ENCODE peak calls at places on chromosomes 16 and 17, in four cellular contexts. F is endothelial cell of umbilical vein, K is gastrocnemius medialis, H is stomach. X is an unnamed sample.

GRCh38 chr17:21373034-21373433 is 3.1 kb upstream of the KCNJ12 start:
- DNase-seq in F (no peak), K (no peak), H (no peak), X (no peak)

GRCh38 chr17:49278076-49278475 is 47.5 kb upstream of the PHOSPHO1 start:
- DNase-seq in F (no peak), K (no peak), H (no peak), X (no peak)

GRCh38 chr17:3993493-3994220 is 29.4 kb upstream of the ATP2A3 start:
- DNase-seq in F (peak; percentile 43), K (no peak), H (no peak), X (no peak)

GRCh38 chr16:74735554-74735953 is 34.9 kb upstream of the MLKL start:
- DNase-seq in F (no peak), K (no peak), H (no peak), X (no peak)

GRCh38 chr16:85554114-85554790 is 58.9 kb upstream of the GSE1 start:
- DNase-seq in F (peak; percentile 45), K (peak; percentile 55), H (peak; percentile 73), X (peak; percentile 59)

GRCh38 chr16:57619606-57620315 is 8.7 kb upstream of the ADGRG1 start:
- DNase-seq in F (no peak), K (no peak), H (peak; percentile 85), X (peak; percentile 88)

GRCh38 chr17:39671651-39672521 is 3.6 kb downstream of the PNMT start:
- DNase-seq in F (peak; percentile 40), K (no peak), H (peak; percentile 57), X (no peak)

GRCh38 chr16:57617604-57618111 is 10.8 kb upstream of the ADGRG1 start:
- DNase-seq in F (no peak), K (no peak), H (peak; percentile 20), X (no peak)

GRCh38 chr16:49858200-49859129 is 2.6 kb upstream of the ZNF423 start:
- DNase-seq in F (peak; percentile 22), K (no peak), H (no peak), X (no peak)

GRCh38 chr17:39144414-39144813 is 7.0 kb downstream of the PLXDC1 start:
- DNase-seq in F (no peak), K (peak; percentile 83), H (peak; percentile 90), X (peak; percentile 84)

GRCh38 chr16:48276102-48276501 is 28.8 kb upstream of the ABCC11 start:
- DNase-seq in F (peak; percentile 86), K (no peak), H (no peak), X (no peak)

GRCh38 chr17:12627177-12627629 is 38.5 kb upstream of the MYOCD start:
- DNase-seq in F (no peak), K (no peak), H (peak; percentile 45), X (no peak)

GRCh38 chr16:75116081-75116910 is at the start of gene LDHD:
- DNase-seq in F (peak; percentile 37), K (peak; percentile 89), H (peak; percentile 94), X (peak; percentile 70)

GRCh38 chr17:79624658-79625478 is 14.0 kb upstream of the RBFOX3 start:
- DNase-seq in F (no peak), K (no peak), H (no peak), X (peak; percentile 45)

GRCh38 chr17:83202002-83203000 is 122.9 kb downstream of the METRNL start:
- DNase-seq in F (no peak), K (peak; percentile 1), H (peak; percentile 25), X (no peak)

GRCh38 chr17:2214047-2214717 is 89.4 kb downstream of the SMG6 start:
- DNase-seq in F (peak; percentile 68), K (peak; percentile 78), H (no peak), X (no peak)

GRCh38 chr16:78505544-78506371 is 406.3 kb downstream of the WWOX start:
- DNase-seq in F (no peak), K (peak; percentile 35), H (peak; percentile 33), X (peak; percentile 62)

GRCh38 chr16:83926726-83927397 is 26.2 kb upstream of the OSGIN1 start:
- DNase-seq in F (peak; percentile 54), K (peak; percentile 42), H (peak; percentile 85), X (peak; percentile 90)

GRCh38 chr17:8913879-8914278 is 46.4 kb upstream of the PIK3R6 start:
- DNase-seq in F (no peak), K (no peak), H (no peak), X (no peak)

GRCh38 chr16:73058616-73059409 is 10.9 kb upstream of the ZFHX3 start:
- DNase-seq in F (peak; percentile 61), K (no peak), H (peak; percentile 43), X (no peak)

GRCh38 chr17:48261297-48261880 is 153.8 kb downstream of the SNX11 start:
- DNase-seq in F (no peak), K (no peak), H (no peak), X (no peak)

GRCh38 chr17:72901657-72902056 is 190.8 kb downstream of the SLC39A11 start:
- DNase-seq in F (peak; percentile 26), K (no peak), H (no peak), X (no peak)

GRCh38 chr17:70646673-70647072 is 477.3 kb downstream of the KCNJ2 start:
- DNase-seq in F (no peak), K (no peak), H (no peak), X (no peak)

GRCh38 chr16:641326-642188 is at the start of gene MCRIP2:
- DNase-seq in F (peak; percentile 62), K (peak; percentile 76), H (peak; percentile 92), X (no peak)

GRCh38 chr17:76527430-76528111 is 9.9 kb downstream of the CYGB start:
- DNase-seq in F (peak; percentile 66), K (no peak), H (peak; percentile 60), X (no peak)

GRCh38 chr17:74715144-74715543 is 2.4 kb upstream of the CD300LF start:
- DNase-seq in F (no peak), K (no peak), H (peak; percentile 76), X (no peak)

GRCh38 chr17:34644941-34645550 is 65.7 kb downstream of the TMEM132E start:
- DNase-seq in F (no peak), K (no peak), H (no peak), X (no peak)

GRCh38 chr16:68070249-68070725 is 14.9 kb upstream of the NFATC3 start:
- DNase-seq in F (no peak), K (no peak), H (no peak), X (no peak)

GRCh38 chr16:4536391-4537106 is 2.0 kb downstream of the CDIP1 start:
- DNase-seq in F (no peak), K (no peak), H (no peak), X (no peak)

GRCh38 chr16:23840310-23840709 is 4.5 kb downstream of the PRKCB start:
- DNase-seq in F (no peak), K (no peak), H (no peak), X (no peak)
- H3K4me1 ChIP-seq in F (no peaks in the 10 kb centered on the region), K (no peaks in the 10 kb centered on the region), H (no peaks in the 10 kb centered on the region), X (no peaks in the 10 kb centered on the region)

DNA sequence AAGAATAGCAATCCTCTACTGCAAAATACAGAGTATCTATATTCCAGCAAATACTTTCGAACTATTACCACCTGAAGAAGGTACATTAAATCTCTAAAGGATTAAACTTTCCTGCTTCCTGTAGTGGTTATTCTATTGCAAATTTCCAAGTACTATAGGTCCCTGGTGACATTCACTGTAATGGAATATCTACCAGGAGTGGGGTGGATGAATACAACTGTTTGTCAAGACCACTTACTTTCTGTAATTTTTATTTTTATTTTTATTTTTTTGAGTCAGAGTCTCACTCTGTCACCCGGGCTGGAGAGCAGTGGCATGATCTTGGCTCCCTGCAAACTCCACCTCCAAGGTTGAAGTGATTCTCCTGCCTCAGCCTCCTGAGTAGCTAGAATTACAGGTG is 389.5 kb downstream of the TMEM114 start:
- DNase-seq in F (no peak), K (no peak), H (no peak), X (no peak)
- TF ChIP-seq POLR2A in F (no peak), K (no peak), H (no peak), X (no peak)

GRCh38 chr17:64261422-64262124 is 1.5 kb downstream of the TEX2 start:
- DNase-seq in F (no peak), K (no peak), H (no peak), X (no peak)

GRCh38 chr17:64262125-64262421 is 987 bp downstream of the TEX2 start:
- DNase-seq in F (no peak), K (no peak), H (no peak), X (no peak)

GRCh38 chr17:64256913-64257807 is 5.9 kb downstream of the TEX2 start:
- DNase-seq in F (no peak), K (no peak), H (no peak), X (no peak)

GRCh38 chr17:64259922-64260321 is 3.1 kb downstream of the TEX2 start:
- DNase-seq in F (no peak), K (no peak), H (no peak), X (no peak)

GRCh38 chr17:64259436-64259835 is 3.6 kb downstream of the TEX2 start:
- DNase-seq in F (no peak), K (no peak), H (no peak), X (no peak)
- H3K4me1 ChIP-seq in F (peaks cover 14% of the 10 kb centered on the region), K (peaks cover 75% of the 10 kb centered on the region), H (peaks cover 19% of the 10 kb centered on the region), X (peaks cover 9% of the 10 kb centered on the region)

DNA sequence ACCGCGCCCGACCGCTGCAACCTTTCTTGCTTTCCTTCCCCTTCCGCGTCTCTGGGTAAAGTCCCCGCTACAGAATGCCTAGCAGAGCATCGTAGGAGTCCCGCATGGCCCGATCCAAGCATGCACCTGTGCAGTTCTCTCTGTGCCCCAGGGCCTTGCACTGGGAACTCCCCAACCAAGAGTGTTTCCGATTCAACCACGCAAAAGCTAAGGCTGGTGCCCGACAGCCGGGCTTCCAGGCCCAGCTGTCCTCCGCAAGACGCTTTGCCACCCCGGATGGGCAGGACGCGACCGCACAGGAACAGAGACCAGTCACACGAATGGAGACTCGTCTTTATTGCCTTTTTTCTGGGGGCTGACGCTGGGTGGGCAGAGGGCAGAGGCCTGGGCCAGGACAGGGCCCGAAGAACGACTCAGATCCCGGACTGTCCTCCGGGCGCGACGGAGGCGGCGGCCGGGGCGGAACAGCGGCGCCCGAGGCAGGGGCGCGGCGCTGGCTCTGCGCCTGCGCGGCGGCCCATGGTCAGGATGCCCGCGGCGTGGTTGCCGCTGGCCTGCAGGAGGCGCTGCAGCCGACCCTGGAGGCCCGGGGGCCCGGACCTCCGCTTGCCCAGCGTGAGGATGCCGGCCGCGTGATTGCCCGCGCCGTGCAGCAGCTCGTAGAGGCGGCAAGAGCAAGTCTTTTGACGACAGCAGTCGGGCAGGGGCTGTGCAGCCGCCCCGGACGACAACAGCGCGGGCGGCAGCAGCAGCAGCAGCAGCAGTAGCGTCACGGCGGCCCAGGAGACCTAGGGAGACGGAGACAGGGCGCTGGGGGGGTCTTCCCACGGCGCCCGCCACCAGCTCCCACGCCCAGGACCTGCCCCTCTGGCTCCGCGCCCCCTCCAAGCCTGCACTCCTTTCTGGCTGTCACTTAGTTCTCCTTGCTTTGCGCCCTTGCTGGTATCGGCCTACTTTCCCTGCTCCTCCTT is 1.2 kb downstream of the HCRT start:
- DNase-seq in F (peak; percentile 70), K (peak; percentile 24), H (peak; percentile 77), X (no peak)
- TF ChIP-seq POLR2A in F (peak; percentile 38), K (peak; percentile 12), H (no peak), X (no peak)

GRCh38 chr17:78341559-78342437 is 18.1 kb downstream of the SOCS3 start:
- DNase-seq in F (peak; percentile 43), K (peak; percentile 69), H (peak; percentile 79), X (no peak)
- H3K4me1 ChIP-seq in F (peaks cover 36% of the 10 kb centered on the region), K (peaks cover 51% of the 10 kb centered on the region), H (peaks cover 31% of the 10 kb centered on the region), X (peaks cover 15% of the 10 kb centered on the region)

GRCh38 chr17:31523862-31524730 is 132.6 kb downstream of the RAB11FIP4 start:
- DNase-seq in F (no peak), K (no peak), H (no peak), X (no peak)
- TF ChIP-seq POLR2A in F (no peak), K (no peak), H (no peak), X (no peak)